ENCODE peak calls at places on chromosomes 7 and 10, in eight cellular contexts. One of them, this sample, is unnamed.

GRCh38 chr7:102416406-102416805 is 17.0 kb upstream of the ORAI2 start:
- DNase-seq in GM12865: no peak
- DNase-seq in NCI-H2081 treated with DMSO at 0.1 percent for 48 hours: no peak
- DNase-seq in PC-3: no peak
- DNase-seq in NCI-H2107: no peak
- DNase-seq in Right ventricle myocardium superior: no peak
- DNase-seq in LHCN-M2: no peak
- DNase-seq in ureter: no peak
- DNase-seq in this sample: no peak

GRCh38 chr7:106862317-106863183 is 2.5 kb upstream of the PIK3CG start:
- DNase-seq in GM12865: no peak
- DNase-seq in NCI-H2081 treated with DMSO at 0.1 percent for 48 hours: no peak
- DNase-seq in PC-3: no peak
- DNase-seq in NCI-H2107: no peak
- DNase-seq in Right ventricle myocardium superior: no peak
- DNase-seq in LHCN-M2: no peak
- DNase-seq in ureter: no peak
- DNase-seq in this sample: no peak

GRCh38 chr10:48651839-48652238 is 32.8 kb upstream of the WDFY4 start:
- DNase-seq in GM12865: no peak
- DNase-seq in NCI-H2081 treated with DMSO at 0.1 percent for 48 hours: no peak
- DNase-seq in PC-3: no peak
- DNase-seq in NCI-H2107: no peak
- DNase-seq in Right ventricle myocardium superior: no peak
- DNase-seq in LHCN-M2: peak
- DNase-seq in ureter: no peak
- DNase-seq in this sample: no peak

GRCh38 chr7:17071866-17072265 is 190.1 kb upstream of the AGR3 start:
- DNase-seq in GM12865: peak
- DNase-seq in NCI-H2081 treated with DMSO at 0.1 percent for 48 hours: no peak
- DNase-seq in PC-3: no peak
- DNase-seq in NCI-H2107: no peak
- DNase-seq in Right ventricle myocardium superior: no peak
- DNase-seq in LHCN-M2: no peak
- DNase-seq in ureter: no peak
- DNase-seq in this sample: no peak

GRCh38 chr10:34723746-34724145 is 91.3 kb downstream of the PARD3 start:
- DNase-seq in GM12865: peak
- DNase-seq in NCI-H2081 treated with DMSO at 0.1 percent for 48 hours: no peak
- DNase-seq in PC-3: peak
- DNase-seq in NCI-H2107: peak
- DNase-seq in Right ventricle myocardium superior: no peak
- DNase-seq in LHCN-M2: peak
- DNase-seq in ureter: peak
- DNase-seq in this sample: no peak

GRCh38 chr7:41103331-41103730 is 599.6 kb downstream of the INHBA start:
- DNase-seq in GM12865: peak
- DNase-seq in NCI-H2081 treated with DMSO at 0.1 percent for 48 hours: no peak
- DNase-seq in PC-3: peak
- DNase-seq in NCI-H2107: no peak
- DNase-seq in Right ventricle myocardium superior: no peak
- DNase-seq in LHCN-M2: no peak
- DNase-seq in ureter: no peak
- DNase-seq in this sample: peak

GRCh38 chr7:16465469-16466086 is at the start of gene SOSTDC1:
- DNase-seq in GM12865: no peak
- DNase-seq in NCI-H2081 treated with DMSO at 0.1 percent for 48 hours: no peak
- DNase-seq in PC-3: peak
- DNase-seq in NCI-H2107: no peak
- DNase-seq in Right ventricle myocardium superior: no peak
- DNase-seq in LHCN-M2: no peak
- DNase-seq in ureter: no peak
- DNase-seq in this sample: no peak

GRCh38 chr7:69757990-69758430 is 159.7 kb downstream of the AUTS2 start:
- DNase-seq in GM12865: peak
- DNase-seq in NCI-H2081 treated with DMSO at 0.1 percent for 48 hours: no peak
- DNase-seq in PC-3: no peak
- DNase-seq in NCI-H2107: no peak
- DNase-seq in Right ventricle myocardium superior: no peak
- DNase-seq in LHCN-M2: no peak
- DNase-seq in ureter: no peak
- DNase-seq in this sample: no peak

GRCh38 chr10:28913850-28914249 is 236.5 kb downstream of the BAMBI start:
- DNase-seq in GM12865: no peak
- DNase-seq in NCI-H2081 treated with DMSO at 0.1 percent for 48 hours: no peak
- DNase-seq in PC-3: peak
- DNase-seq in NCI-H2107: no peak
- DNase-seq in Right ventricle myocardium superior: no peak
- DNase-seq in LHCN-M2: no peak
- DNase-seq in ureter: no peak
- DNase-seq in this sample: peak

GRCh38 chr7:157502701-157503111 is 165.9 kb downstream of the DNAJB6 start:
- DNase-seq in GM12865: peak
- DNase-seq in NCI-H2081 treated with DMSO at 0.1 percent for 48 hours: no peak
- DNase-seq in PC-3: peak
- DNase-seq in NCI-H2107: no peak
- DNase-seq in Right ventricle myocardium superior: peak
- DNase-seq in LHCN-M2: peak
- DNase-seq in ureter: peak
- DNase-seq in this sample: peak

GRCh38 chr7:19117870-19118608 is 603 bp upstream of the TWIST1 start:
- DNase-seq in GM12865: no peak
- DNase-seq in NCI-H2081 treated with DMSO at 0.1 percent for 48 hours: no peak
- DNase-seq in PC-3: peak
- DNase-seq in NCI-H2107: no peak
- DNase-seq in Right ventricle myocardium superior: peak
- DNase-seq in LHCN-M2: peak
- DNase-seq in ureter: no peak
- DNase-seq in this sample: no peak

GRCh38 chr7:102155821-102156441 is 130.7 kb upstream of the SH2B2 start:
- DNase-seq in GM12865: no peak
- DNase-seq in NCI-H2081 treated with DMSO at 0.1 percent for 48 hours: no peak
- DNase-seq in PC-3: no peak
- DNase-seq in NCI-H2107: no peak
- DNase-seq in Right ventricle myocardium superior: no peak
- DNase-seq in LHCN-M2: no peak
- DNase-seq in ureter: no peak
- DNase-seq in this sample: no peak

GRCh38 chr10:26509311-26509710 is 71.2 kb downstream of the APBB1IP start:
- DNase-seq in GM12865: no peak
- DNase-seq in NCI-H2081 treated with DMSO at 0.1 percent for 48 hours: no peak
- DNase-seq in PC-3: no peak
- DNase-seq in NCI-H2107: no peak
- DNase-seq in Right ventricle myocardium superior: no peak
- DNase-seq in LHCN-M2: no peak
- DNase-seq in ureter: no peak
- DNase-seq in this sample: no peak

This sample was measured in A172.